ENCODE peak calls at places on chromosomes 11 and 22, in nine cellular contexts. One of them, this sample, is unnamed.

GRCh38 chr11:47577460-47578041 is 1.2 kb downstream of the KBTBD4 start:
- DNase-seq in AG10803: no peak
- DNase-seq in BJ: no peak
- DNase-seq in fibroblast of mammary gland: peak; percentile 50
- DNase-seq in astrocyte: no peak
- DNase-seq in cardiac fibroblast: no peak
- DNase-seq in B cell: no peak
- DNase-seq in AG04450: no peak
- DNase-seq in A549: no peak
- DNase-seq in this sample: no peak

GRCh38 chr11:56783448-56784041 is 35.0 kb upstream of the OR9G4 start:
- DNase-seq in AG10803: peak; percentile 64
- DNase-seq in BJ: no peak
- DNase-seq in fibroblast of mammary gland: peak; percentile 75
- DNase-seq in astrocyte: peak; percentile 29
- DNase-seq in cardiac fibroblast: peak; percentile 80
- DNase-seq in B cell: no peak
- DNase-seq in AG04450: peak; percentile 0
- DNase-seq in A549: peak; percentile 79
- DNase-seq in this sample: peak; percentile 11

GRCh38 chr11:17138562-17138961 is 61.1 kb upstream of the RPS13 start:
- DNase-seq in AG10803: no peak
- DNase-seq in BJ: no peak
- DNase-seq in fibroblast of mammary gland: no peak
- DNase-seq in astrocyte: no peak
- DNase-seq in cardiac fibroblast: no peak
- DNase-seq in B cell: no peak
- DNase-seq in AG04450: no peak
- DNase-seq in A549: no peak
- DNase-seq in this sample: no peak

GRCh38 chr11:134345237-134345550 is 13.4 kb downstream of the GLB1L2 start:
- DNase-seq in AG10803: no peak
- DNase-seq in BJ: no peak
- DNase-seq in fibroblast of mammary gland: no peak
- DNase-seq in astrocyte: no peak
- DNase-seq in cardiac fibroblast: no peak
- DNase-seq in B cell: no peak
- DNase-seq in AG04450: no peak
- DNase-seq in A549: no peak
- DNase-seq in this sample: no peak

GRCh38 chr22:20514658-20515406 is 7.4 kb downstream of the MED15 start:
- DNase-seq in AG10803: peak; percentile 92
- DNase-seq in BJ: peak; percentile 75
- DNase-seq in fibroblast of mammary gland: peak; percentile 95
- DNase-seq in astrocyte: peak; percentile 85
- DNase-seq in cardiac fibroblast: peak; percentile 93
- DNase-seq in B cell: no peak
- DNase-seq in AG04450: peak; percentile 63
- DNase-seq in A549: peak; percentile 31
- DNase-seq in this sample: no peak

GRCh38 chr11:119615003-119615878 is 113.8 kb downstream of the NECTIN1 start:
- DNase-seq in AG10803: peak; percentile 49
- DNase-seq in BJ: peak; percentile 13
- DNase-seq in fibroblast of mammary gland: peak; percentile 80
- DNase-seq in astrocyte: peak; percentile 83
- DNase-seq in cardiac fibroblast: peak; percentile 78
- DNase-seq in B cell: no peak
- DNase-seq in AG04450: peak; percentile 53
- DNase-seq in A549: peak; percentile 56
- DNase-seq in this sample: no peak

GRCh38 chr22:25081409-25081824 is 118.2 kb upstream of the CRYBB3 start:
- DNase-seq in AG10803: no peak
- DNase-seq in BJ: no peak
- DNase-seq in fibroblast of mammary gland: peak; percentile 19
- DNase-seq in astrocyte: no peak
- DNase-seq in cardiac fibroblast: peak; percentile 15
- DNase-seq in B cell: no peak
- DNase-seq in AG04450: no peak
- DNase-seq in A549: peak; percentile 29
- DNase-seq in this sample: peak; percentile 75

GRCh38 chr11:126026579-126026978 is 36.1 kb downstream of the CDON start:
- DNase-seq in AG10803: no peak
- DNase-seq in BJ: no peak
- DNase-seq in fibroblast of mammary gland: no peak
- DNase-seq in astrocyte: no peak
- DNase-seq in cardiac fibroblast: no peak
- DNase-seq in B cell: no peak
- DNase-seq in AG04450: no peak
- DNase-seq in A549: no peak
- DNase-seq in this sample: no peak

GRCh38 chr11:77379253-77379652 is 77.8 kb upstream of the GDPD4 start:
- DNase-seq in AG10803: no peak
- DNase-seq in BJ: no peak
- DNase-seq in fibroblast of mammary gland: peak; percentile 27
- DNase-seq in astrocyte: peak; percentile 63
- DNase-seq in cardiac fibroblast: peak; percentile 79
- DNase-seq in B cell: no peak
- DNase-seq in AG04450: no peak
- DNase-seq in A549: no peak
- DNase-seq in this sample: no peak

GRCh38 chr11:92890836-92891235 is 78.6 kb upstream of the MTNR1B start:
- DNase-seq in AG10803: peak; percentile 36
- DNase-seq in BJ: no peak
- DNase-seq in fibroblast of mammary gland: no peak
- DNase-seq in astrocyte: no peak
- DNase-seq in cardiac fibroblast: no peak
- DNase-seq in B cell: no peak
- DNase-seq in AG04450: no peak
- DNase-seq in A549: no peak
- DNase-seq in this sample: no peak

GRCh38 chr11:36394056-36394455 is 98.0 kb downstream of the PRR5L start:
- DNase-seq in AG10803: no peak
- DNase-seq in BJ: no peak
- DNase-seq in fibroblast of mammary gland: no peak
- DNase-seq in astrocyte: no peak
- DNase-seq in cardiac fibroblast: no peak
- DNase-seq in B cell: no peak
- DNase-seq in AG04450: no peak
- DNase-seq in A549: no peak
- DNase-seq in this sample: no peak

GRCh38 chr22:27853404-27853803 is 51.8 kb upstream of the MN1 start:
- DNase-seq in AG10803: peak; percentile 72
- DNase-seq in BJ: no peak
- DNase-seq in fibroblast of mammary gland: peak; percentile 87
- DNase-seq in astrocyte: no peak
- DNase-seq in cardiac fibroblast: peak; percentile 49
- DNase-seq in B cell: no peak
- DNase-seq in AG04450: no peak
- DNase-seq in A549: no peak
- DNase-seq in this sample: no peak

GRCh38 chr22:44364750-44365118 is 52.0 kb upstream of the SHISAL1 start:
- DNase-seq in AG10803: no peak
- DNase-seq in BJ: no peak
- DNase-seq in fibroblast of mammary gland: no peak
- DNase-seq in astrocyte: no peak
- DNase-seq in cardiac fibroblast: no peak
- DNase-seq in B cell: no peak
- DNase-seq in AG04450: no peak
- DNase-seq in A549: no peak
- DNase-seq in this sample: no peak

GRCh38 chr11:2294340-2295290 is 7.1 kb downstream of the C11orf21 start:
- DNase-seq in AG10803: no peak
- DNase-seq in BJ: no peak
- DNase-seq in fibroblast of mammary gland: no peak
- DNase-seq in astrocyte: no peak
- DNase-seq in cardiac fibroblast: no peak
- DNase-seq in B cell: no peak
- DNase-seq in AG04450: no peak
- DNase-seq in A549: no peak
- DNase-seq in this sample: no peak

DNA sequence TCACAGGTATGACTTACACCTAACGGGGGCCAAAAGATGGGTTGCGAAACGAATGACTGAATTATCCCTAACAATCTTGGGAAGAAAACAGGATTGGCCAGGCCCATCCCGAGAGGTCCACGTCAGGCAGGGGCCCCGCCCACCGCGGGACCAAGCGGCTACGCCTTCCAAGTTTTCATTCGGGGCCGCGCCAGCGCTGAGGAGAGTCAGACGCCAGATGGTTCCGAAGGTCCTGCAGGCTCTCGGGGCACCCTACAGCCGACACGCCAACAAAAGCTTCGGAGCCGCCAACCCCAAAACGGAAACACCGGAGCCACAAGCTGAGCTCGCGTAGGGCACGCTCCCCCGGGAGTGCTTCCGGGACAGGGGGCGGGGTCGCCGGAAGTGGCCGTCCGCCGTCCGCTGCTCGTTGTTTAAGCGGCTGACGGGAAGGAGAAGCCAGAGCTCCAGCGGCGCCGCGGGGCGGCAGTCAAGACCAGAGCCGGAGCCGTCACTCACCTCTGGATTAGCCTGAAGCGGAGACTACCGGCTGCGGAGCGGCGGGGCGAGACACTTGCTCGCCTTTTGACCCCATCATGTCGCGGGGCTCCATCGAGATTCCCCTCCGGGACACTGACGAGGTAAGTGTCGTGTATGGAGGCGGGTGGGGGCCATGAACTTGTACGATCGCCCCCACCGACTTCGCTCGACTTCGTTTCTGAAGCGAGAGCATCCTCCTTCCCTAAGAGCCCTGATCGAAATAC is at the start of gene CTR9:
- DNase-seq in AG10803: peak; percentile 92
- DNase-seq in BJ: peak; percentile 63
- DNase-seq in fibroblast of mammary gland: peak; percentile 92
- DNase-seq in astrocyte: peak; percentile 84
- DNase-seq in cardiac fibroblast: peak; percentile 94
- DNase-seq in B cell: peak; percentile 93
- DNase-seq in AG04450: peak; percentile 68
- DNase-seq in A549: peak; percentile 94
- DNase-seq in this sample: peak; percentile 85
- TF ChIP-seq CTCF in AG10803: peak; percentile 40
- TF ChIP-seq CTCF in BJ: peak; percentile 58
- TF ChIP-seq CTCF in fibroblast of mammary gland: peak; percentile 8
- TF ChIP-seq CTCF in astrocyte: no peak
- TF ChIP-seq CTCF in cardiac fibroblast: peak; percentile 30
- TF ChIP-seq CTCF in B cell: no peak
- TF ChIP-seq CTCF in AG04450: peak; percentile 29
- TF ChIP-seq CTCF in A549: peak; percentile 30
- TF ChIP-seq CTCF in this sample: peak; percentile 49

GRCh38 chr11:11895672-11896071 is 53.9 kb downstream of the USP47 start:
- DNase-seq in AG10803: peak; percentile 28
- DNase-seq in BJ: no peak
- DNase-seq in fibroblast of mammary gland: peak; percentile 23
- DNase-seq in astrocyte: no peak
- DNase-seq in cardiac fibroblast: peak; percentile 35
- DNase-seq in B cell: no peak
- DNase-seq in AG04450: no peak
- DNase-seq in A549: peak; percentile 13
- DNase-seq in this sample: no peak
- TF ChIP-seq CTCF in AG10803: peak; percentile 38
- TF ChIP-seq CTCF in BJ: peak; percentile 26
- TF ChIP-seq CTCF in fibroblast of mammary gland: peak; percentile 22
- TF ChIP-seq CTCF in astrocyte: no peak
- TF ChIP-seq CTCF in cardiac fibroblast: no peak
- TF ChIP-seq CTCF in B cell: no peak
- TF ChIP-seq CTCF in AG04450: peak; percentile 23
- TF ChIP-seq CTCF in A549: peak; percentile 28
- TF ChIP-seq CTCF in this sample: no peak

GRCh38 chr11:58688779-58689503 is 42.8 kb downstream of the GLYAT start:
- DNase-seq in AG10803: peak; percentile 4
- DNase-seq in BJ: no peak
- DNase-seq in fibroblast of mammary gland: peak; percentile 26
- DNase-seq in astrocyte: no peak
- DNase-seq in cardiac fibroblast: no peak
- DNase-seq in B cell: no peak
- DNase-seq in AG04450: no peak
- DNase-seq in A549: no peak
- DNase-seq in this sample: no peak
- TF ChIP-seq CTCF in AG10803: no peak
- TF ChIP-seq CTCF in BJ: no peak
- TF ChIP-seq CTCF in fibroblast of mammary gland: no peak
- TF ChIP-seq CTCF in astrocyte: no peak
- TF ChIP-seq CTCF in cardiac fibroblast: no peak
- TF ChIP-seq CTCF in B cell: no peak
- TF ChIP-seq CTCF in AG04450: no peak
- TF ChIP-seq CTCF in A549: no peak
- TF ChIP-seq CTCF in this sample: no peak

DNA sequence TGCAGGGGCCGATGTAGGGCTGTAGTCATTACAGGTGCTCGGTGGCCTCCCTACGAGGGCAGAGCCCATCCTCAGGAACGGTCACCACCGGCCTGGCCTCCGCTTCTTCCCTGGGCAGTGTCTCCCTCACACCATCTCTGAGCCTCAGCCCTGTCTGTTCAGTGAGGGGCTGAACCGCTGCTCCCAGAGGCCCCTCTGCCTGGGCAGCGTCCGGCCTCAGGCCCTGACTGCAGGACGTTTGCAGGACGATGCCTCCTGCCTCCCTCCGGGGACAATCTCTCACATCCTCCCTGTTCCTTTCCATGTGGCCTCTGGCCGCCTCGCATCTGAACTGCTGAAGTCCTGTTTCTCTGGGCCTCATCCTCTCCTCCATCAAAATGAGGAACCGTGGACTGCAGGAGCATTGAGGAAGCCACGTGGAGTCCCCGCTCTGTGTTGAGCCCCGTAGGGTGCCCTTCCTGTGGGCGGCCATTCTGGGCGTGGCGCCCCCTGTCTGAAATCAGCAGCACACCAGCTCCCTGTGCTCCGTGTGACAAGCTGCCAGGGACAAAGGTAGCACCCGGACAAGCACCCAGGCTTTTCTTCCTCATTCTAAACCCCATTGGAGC is 933.5 kb downstream of the BRD1 start:
- DNase-seq in AG10803: no peak
- DNase-seq in BJ: no peak
- DNase-seq in fibroblast of mammary gland: no peak
- DNase-seq in astrocyte: no peak
- DNase-seq in cardiac fibroblast: no peak
- DNase-seq in B cell: no peak
- DNase-seq in AG04450: no peak
- DNase-seq in A549: no peak
- DNase-seq in this sample: no peak
- TF ChIP-seq CTCF in AG10803: no peak
- TF ChIP-seq CTCF in BJ: no peak
- TF ChIP-seq CTCF in fibroblast of mammary gland: no peak
- TF ChIP-seq CTCF in astrocyte: no peak
- TF ChIP-seq CTCF in cardiac fibroblast: no peak
- TF ChIP-seq CTCF in B cell: no peak
- TF ChIP-seq CTCF in AG04450: no peak
- TF ChIP-seq CTCF in A549: no peak
- TF ChIP-seq CTCF in this sample: no peak

GRCh38 chr11:73530109-73530508 is 67.8 kb downstream of the FAM168A start:
- DNase-seq in AG10803: no peak
- DNase-seq in BJ: no peak
- DNase-seq in fibroblast of mammary gland: no peak
- DNase-seq in astrocyte: no peak
- DNase-seq in cardiac fibroblast: no peak
- DNase-seq in B cell: no peak
- DNase-seq in AG04450: no peak
- DNase-seq in A549: peak; percentile 29
- DNase-seq in this sample: no peak
- TF ChIP-seq CTCF in AG10803: peak; percentile 33
- TF ChIP-seq CTCF in BJ: peak; percentile 25
- TF ChIP-seq CTCF in fibroblast of mammary gland: peak; percentile 31
- TF ChIP-seq CTCF in astrocyte: no peak
- TF ChIP-seq CTCF in cardiac fibroblast: peak; percentile 41
- TF ChIP-seq CTCF in B cell: no peak
- TF ChIP-seq CTCF in AG04450: peak; percentile 29
- TF ChIP-seq CTCF in A549: peak; percentile 26
- TF ChIP-seq CTCF in this sample: peak; percentile 43

This sample was measured in GM13977.